ENCODE peak calls at places on chromosome 4, in five cellular contexts. G, H, Q, T and Y are unnamed samples.

GRCh38 chr4:185933078-185933581 is 121.1 kb upstream of the SORBS2 start:
- DNase-seq in G (peak; percentile 10), H (no peak), Q (no peak), T (no peak), Y (no peak)

GRCh38 chr4:7050481-7051143 is 7.4 kb downstream of the TADA2B start:
- DNase-seq in G (no peak), H (no peak), Q (no peak), T (no peak), Y (no peak)

GRCh38 chr4:87734936-87735335 is 64.4 kb upstream of the IBSP start:
- DNase-seq in G (no peak), H (no peak), Q (no peak), T (no peak), Y (no peak)

GRCh38 chr4:176839656-176840055 is 46.9 kb upstream of the VEGFC start:
- DNase-seq in G (no peak), H (no peak), Q (no peak), T (no peak), Y (no peak)

GRCh38 chr4:101205878-101206277 is 141.4 kb downstream of the PPP3CA start:
- DNase-seq in G (peak; percentile 63), H (no peak), Q (peak; percentile 3), T (no peak), Y (no peak)

GRCh38 chr4:78799551-78800495 is 23.7 kb downstream of the BMP2K start:
- DNase-seq in G (no peak), H (no peak), Q (no peak), T (no peak), Y (no peak)

GRCh38 chr4:185682236-185682635 is 129.8 kb downstream of the SORBS2 start:
- DNase-seq in G (peak; percentile 12), H (no peak), Q (no peak), T (no peak), Y (no peak)

GRCh38 chr4:53583513-53583912 is 7.8 kb downstream of the LNX1 start:
- DNase-seq in G (no peak), H (no peak), Q (no peak), T (no peak), Y (no peak)

GRCh38 chr4:174120446-174121142 is 162.9 kb downstream of the FBXO8 start:
- DNase-seq in G (peak; percentile 72), H (peak; percentile 69), Q (no peak), T (peak; percentile 48), Y (peak; percentile 62)

GRCh38 chr4:39685990-39686389 is 11.9 kb upstream of the UBE2K start:
- DNase-seq in G (no peak), H (no peak), Q (no peak), T (no peak), Y (no peak)

GRCh38 chr4:76017056-76017686 is 6.1 kb downstream of the CXCL10 start:
- DNase-seq in G (no peak), H (no peak), Q (no peak), T (no peak), Y (no peak)

GRCh38 chr4:63212075-63212474 is 1197.2 kb downstream of the TECRL start:
- DNase-seq in G (no peak), H (no peak), Q (no peak), T (no peak), Y (no peak)

GRCh38 chr4:138938371-138938699 is 77.2 kb upstream of the NOCT start:
- DNase-seq in G (peak; percentile 65), H (peak; percentile 42), Q (no peak), T (no peak), Y (peak; percentile 27)

GRCh38 chr4:133719098-133719497 is 482.5 kb downstream of the PABPC4L start:
- DNase-seq in G (no peak), H (no peak), Q (no peak), T (no peak), Y (no peak)

GRCh38 chr4:159248383-159249178 is 145.7 kb downstream of the RAPGEF2 start:
- DNase-seq in G (peak; percentile 77), H (peak; percentile 19), Q (no peak), T (no peak), Y (peak; percentile 47)

GRCh38 chr4:71066737-71067716 is 73.6 kb downstream of the DCK start:
- DNase-seq in G (no peak), H (no peak), Q (no peak), T (no peak), Y (peak; percentile 85)

GRCh38 chr4:70903282-70903603 is 1.1 kb downstream of the MOB1B start:
- DNase-seq in G (no peak), H (peak; percentile 59), Q (no peak), T (peak; percentile 89), Y (no peak)

GRCh38 chr4:7021930-7022658 is 21.1 kb upstream of the TADA2B start:
- DNase-seq in G (peak; percentile 89), H (no peak), Q (no peak), T (no peak), Y (no peak)

GRCh38 chr4:165027762-165028402 is 3.9 kb upstream of the TRIM60 start:
- DNase-seq in G (no peak), H (no peak), Q (no peak), T (no peak), Y (no peak)

GRCh38 chr4:53956053-53956452 is 108.4 kb downstream of the CHIC2 start:
- DNase-seq in G (no peak), H (no peak), Q (no peak), T (no peak), Y (no peak)

GRCh38 chr4:189059996-189060570 is 880.6 kb upstream of the FRG1 start:
- DNase-seq in G (no peak), H (no peak), Q (no peak), T (no peak), Y (no peak)

GRCh38 chr4:56649445-56650258 is 31.4 kb downstream of the HOPX start:
- DNase-seq in G (no peak), H (no peak), Q (no peak), T (no peak), Y (no peak)

GRCh38 chr4:78014889-78015886 is 41.9 kb upstream of the FRAS1 start:
- DNase-seq in G (no peak), H (no peak), Q (no peak), T (no peak), Y (peak; percentile 91)

GRCh38 chr4:7155611-7156071 is 36.7 kb upstream of the SORCS2 start:
- DNase-seq in G (no peak), H (no peak), Q (no peak), T (peak; percentile 32), Y (no peak)

GRCh38 chr4:183182873-183183725 is 84.0 kb downstream of the WWC2 start:
- DNase-seq in G (peak; percentile 91), H (no peak), Q (no peak), T (no peak), Y (peak; percentile 86)

GRCh38 chr4:73732759-73733431 is 7.5 kb upstream of the CXCL8 start:
- DNase-seq in G (no peak), H (no peak), Q (no peak), T (no peak), Y (no peak)

GRCh38 chr4:1209821-1210220 is 37.4 kb upstream of the SPON2 start:
- DNase-seq in G (peak; percentile 80), H (peak; percentile 77), Q (no peak), T (peak; percentile 44), Y (no peak)
- TF ChIP-seq MXI1 in G (peak; percentile 17), H (no peak), Q (no peak), T (no peak), Y (no peak)

GRCh38 chr4:118787844-118788380 is 48.0 kb downstream of the SEC24D start:
- DNase-seq in G (no peak), H (no peak), Q (no peak), T (no peak), Y (no peak)

GRCh38 chr4:118783887-118784286 is 52.0 kb downstream of the SEC24D start:
- DNase-seq in G (peak; percentile 67), H (no peak), Q (no peak), T (no peak), Y (no peak)
- TF ChIP-seq MXI1 in G (no peak), H (no peak), Q (no peak), T (no peak), Y (no peak)

DNA sequence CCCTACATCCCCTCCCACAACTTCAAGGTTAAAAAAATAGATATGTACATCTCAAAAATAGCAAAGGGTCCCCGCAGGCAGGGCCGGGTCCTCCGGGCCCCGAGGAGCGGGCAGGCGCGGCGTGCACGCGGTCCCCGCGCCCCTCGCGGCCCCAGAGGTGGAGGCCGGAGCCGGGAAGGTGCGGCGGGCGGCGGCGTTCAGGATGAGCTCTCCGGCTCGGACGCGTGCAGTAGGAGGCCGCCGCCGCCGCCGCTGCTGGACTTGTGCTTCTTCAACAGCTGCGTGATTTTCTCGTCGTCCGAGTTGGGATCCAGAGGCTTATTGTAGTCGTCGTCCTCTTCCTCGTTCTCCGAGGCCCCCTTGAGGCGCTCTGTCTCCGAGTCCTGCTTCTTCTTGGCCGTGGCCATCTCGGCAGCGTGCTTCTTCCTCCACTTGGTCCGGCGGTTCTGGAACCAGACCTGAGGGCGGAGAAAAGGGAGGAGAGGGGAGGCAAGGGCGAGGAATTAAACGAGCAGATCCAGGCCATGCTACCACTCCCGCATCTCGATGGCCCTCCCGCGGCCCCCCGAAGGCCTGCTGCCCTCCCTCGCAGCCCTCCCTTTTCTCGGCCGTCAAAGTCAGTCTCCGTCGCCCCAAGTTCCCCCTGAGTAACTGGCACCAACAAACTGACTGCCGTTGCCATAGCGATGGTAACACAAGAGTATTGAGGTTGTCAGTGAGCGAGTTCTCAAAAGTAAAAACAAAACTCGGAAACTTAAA is 5.8 kb downstream of the NKX6-1 start:
- DNase-seq in G (peak; percentile 10), H (peak; percentile 49), Q (no peak), T (no peak), Y (no peak)
- TF ChIP-seq MXI1 in G (no peak), H (no peak), Q (no peak), T (no peak), Y (no peak)

DNA sequence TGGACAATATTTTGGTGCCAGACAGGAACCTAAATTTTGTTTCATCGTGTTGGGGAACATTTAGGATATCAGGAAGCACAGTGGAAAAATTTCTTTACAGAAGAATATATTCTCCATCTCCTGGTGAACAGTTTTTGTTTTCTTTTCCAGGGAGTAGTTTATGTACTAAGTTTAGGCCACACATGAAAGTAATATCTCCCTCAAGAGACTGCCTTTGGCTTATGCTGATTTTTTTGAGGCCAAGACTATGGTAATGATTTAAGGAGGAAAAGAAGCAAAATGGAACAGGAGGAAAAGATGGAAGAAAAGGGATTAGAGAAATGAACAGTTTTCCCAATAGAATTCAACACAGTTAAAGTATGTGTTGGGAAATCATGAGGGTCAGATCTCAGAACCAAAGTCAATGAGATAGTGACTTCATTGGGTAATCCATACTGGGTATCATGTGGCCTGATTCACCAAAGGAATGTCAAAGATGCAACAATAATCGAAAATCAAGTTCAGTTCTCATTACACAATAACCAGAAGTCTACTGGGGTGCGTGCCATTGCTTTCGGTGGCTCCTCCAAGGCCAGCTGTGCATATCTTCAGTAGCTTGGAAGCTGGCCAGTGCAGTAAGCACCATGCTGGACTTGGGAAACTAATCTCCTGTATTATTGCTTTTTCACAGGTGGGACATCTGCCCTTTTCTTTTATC is 234.8 kb downstream of the COL25A1 start:
- DNase-seq in G (peak; percentile 68), H (no peak), Q (no peak), T (no peak), Y (no peak)
- TF ChIP-seq MXI1 in G (no peak), H (no peak), Q (no peak), T (no peak), Y (no peak)

GRCh38 chr4:166153539-166153938 is 280.5 kb downstream of the TLL1 start:
- DNase-seq in G (no peak), H (no peak), Q (no peak), T (no peak), Y (no peak)
- TF ChIP-seq MXI1 in G (no peak), H (no peak), Q (no peak), T (no peak), Y (no peak)